ENCODE peak calls at places on chromosomes 12 and 14, in ten cellular contexts. D is LoVo; K is mammary epithelial cell; W is activated gamma-delta T cell treated with Interleukin-2 at 50 U/mL for 16 hours; V is activated T-cell treated with anti-CD3 and anti-CD28 coated beads, Interleukin-2, amount 50 U/mL, for 72 hours; X is activated naive CD8-positive, alpha-beta T cell treated with anti-CD3 and anti-CD28 coated beads, Interleukin-2, amount 50 U/mL, for 24 hours; H is AG20443; M is stromal cell of bone marrow; U is stimulated activated CD4-positive, alpha-beta T cell treated with anti-CD3 and anti-CD28 coated beads, Interleukin-1b, Interleukin-23, amount 100 ng/mL, for 48 hours; Q is ELR. G is an unnamed sample.

GRCh38 chr12:123150273-123150803 is 552 bp downstream of the PITPNM2 start:
- DNase-seq in D (peak), K (no peak), U (peak), Q (peak), M (no peak), V (peak), W (peak), H (no peak), X (peak), G (no peak)

GRCh38 chr14:84197704-84198103 is 1332.2 kb upstream of the FLRT2 start:
- DNase-seq in K (no peak), V (no peak), H (no peak), W (no peak), D (no peak), X (no peak), Q (no peak), M (no peak), U (no peak), G (no peak)

GRCh38 chr14:77319416-77319815 is 1.3 kb downstream of the POMT2 start:
- DNase-seq in Q (no peak), W (no peak), K (no peak), U (no peak), D (no peak), M (no peak), V (no peak), H (no peak), X (no peak), G (peak)

GRCh38 chr12:28827841-28828240 is 321.2 kb upstream of the FAR2 start:
- DNase-seq in K (no peak), X (no peak), Q (no peak), M (no peak), D (no peak), V (no peak), W (no peak), H (no peak), U (no peak), G (no peak)

GRCh38 chr12:87200289-87200979 is 828.8 kb downstream of the C12orf50 start:
- DNase-seq in V (no peak), U (no peak), K (peak), W (no peak), X (no peak), M (no peak), Q (no peak), H (no peak), D (no peak), G (no peak)

GRCh38 chr12:103423061-103423473 is 72.7 kb downstream of the C12orf42 start:
- DNase-seq in U (no peak), M (no peak), W (no peak), Q (no peak), V (no peak), K (no peak), X (no peak), D (no peak), H (no peak), G (no peak)

GRCh38 chr12:82705774-82706173 is 19.1 kb downstream of the TMTC2 start:
- DNase-seq in X (no peak), Q (no peak), V (no peak), H (no peak), U (no peak), W (no peak), K (no peak), D (no peak), M (no peak), G (no peak)

GRCh38 chr12:897386-897785 is 52.1 kb downstream of the RAD52 start:
- DNase-seq in K (no peak), M (no peak), V (no peak), X (no peak), H (no peak), D (no peak), U (no peak), W (no peak), Q (no peak), G (no peak)

GRCh38 chr12:112194601-112195247 is 69.4 kb downstream of the TRAFD1 start:
- DNase-seq in Q (no peak), V (no peak), D (no peak), U (no peak), M (no peak), K (no peak), H (no peak), X (no peak), W (no peak), G (no peak)

GRCh38 chr14:76089151-76089550 is 62.6 kb upstream of the GPATCH2L start:
- DNase-seq in D (no peak), U (no peak), V (no peak), H (no peak), W (no peak), K (no peak), Q (no peak), M (no peak), X (no peak), G (no peak)

GRCh38 chr12:9702239-9702638 is 30.7 kb downstream of the CLECL1 start:
- DNase-seq in U (peak), W (peak), H (no peak), Q (no peak), D (no peak), X (peak), K (no peak), M (no peak), V (peak), G (no peak)

GRCh38 chr12:27965411-27965810 is 7.1 kb downstream of the PTHLH start:
- DNase-seq in H (peak), X (no peak), M (no peak), K (no peak), U (no peak), V (no peak), W (no peak), Q (peak), D (no peak), G (peak)

GRCh38 chr14:91649930-91650329 is 82.0 kb downstream of the CATSPERB start:
- DNase-seq in X (no peak), K (peak), V (peak), W (peak), U (no peak), H (peak), M (peak), D (peak), Q (peak), G (peak)

GRCh38 chr12:39105111-39105510 is 199.7 kb upstream of the CPNE8 start:
- DNase-seq in H (no peak), M (no peak), V (no peak), K (no peak), X (no peak), Q (no peak), D (no peak), W (no peak), U (no peak), G (peak)

GRCh38 chr14:65957631-65958205 is 528.5 kb upstream of the CCDC196 start:
- DNase-seq in W (no peak), D (no peak), K (no peak), M (no peak), X (no peak), Q (no peak), U (no peak), V (no peak), H (no peak), G (no peak)

GRCh38 chr12:128684357-128684756 is 139.4 kb downstream of the SLC15A4 start:
- DNase-seq in K (no peak), V (no peak), M (no peak), D (no peak), W (no peak), X (no peak), H (no peak), Q (no peak), U (no peak), G (no peak)

GRCh38 chr14:59360923-59361794 is 104.0 kb downstream of the GPR135 start:
- DNase-seq in X (no peak), M (no peak), V (no peak), D (peak), H (no peak), U (no peak), Q (peak), K (peak), W (no peak), G (peak)

GRCh38 chr14:22482085-22482694 is 106.8 kb downstream of the DAD1 start:
- DNase-seq in W (no peak), V (no peak), U (no peak), K (no peak), H (no peak), D (no peak), Q (no peak), X (no peak), M (no peak), G (no peak)